ENCODE peak calls at places on chromosomes 2 and 18, in six cellular contexts. M, E, B, D, Y and S are unnamed samples.

GRCh38 chr2:44954902-44955592 is 13.5 kb downstream of the SIX3 start:
- DNase-seq in M (peak), E (no peak), B (no peak), D (peak), Y (no peak), S (no peak)

GRCh38 chr2:161570424-161571050 is 53.7 kb upstream of the SLC4A10 start:
- DNase-seq in M (no peak), E (no peak), B (no peak), D (peak), Y (no peak), S (no peak)

GRCh38 chr2:17309741-17310339 is 208.4 kb downstream of the RAD51AP2 start:
- DNase-seq in M (peak), E (no peak), B (no peak), D (peak), Y (no peak), S (peak)

GRCh38 chr2:108324531-108325256 is 36.0 kb downstream of the SULT1C2 start:
- DNase-seq in M (no peak), E (no peak), B (no peak), D (peak), Y (no peak), S (no peak)

GRCh38 chr18:58044370-58045264 is 591 bp downstream of the NEDD4L start:
- DNase-seq in M (peak), E (no peak), B (peak), D (peak), Y (peak), S (no peak)

GRCh38 chr2:16677875-16678274 is 12.2 kb upstream of the CYRIA start:
- DNase-seq in M (no peak), E (no peak), B (no peak), D (no peak), Y (no peak), S (no peak)

GRCh38 chr2:74873678-74874640 is 40.0 kb downstream of the HK2 start:
- DNase-seq in M (no peak), E (peak), B (no peak), D (no peak), Y (no peak), S (no peak)

GRCh38 chr2:84902526-84902925 is 2.9 kb upstream of the TMSB10 start:
- DNase-seq in M (no peak), E (no peak), B (no peak), D (no peak), Y (no peak), S (no peak)

GRCh38 chr2:161428240-161428587 is 12.1 kb downstream of the TBR1 start:
- DNase-seq in M (no peak), E (no peak), B (no peak), D (no peak), Y (no peak), S (no peak)

GRCh38 chr2:11828933-11829323 is 82.5 kb downstream of the LPIN1 start:
- DNase-seq in M (no peak), E (no peak), B (no peak), D (no peak), Y (no peak), S (no peak)

GRCh38 chr2:215921884-215922283 is 91.5 kb downstream of the MREG start:
- DNase-seq in M (peak), E (no peak), B (no peak), D (peak), Y (no peak), S (no peak)

GRCh38 chr18:14970027-14970426 is 222.1 kb downstream of the ANKRD30B start:
- DNase-seq in M (no peak), E (no peak), B (no peak), D (peak), Y (no peak), S (no peak)

GRCh38 chr18:60007641-60008040 is 107.8 kb downstream of the PMAIP1 start:
- DNase-seq in M (no peak), E (no peak), B (no peak), D (no peak), Y (no peak), S (no peak)

GRCh38 chr2:208069186-208069585 is 43.9 kb upstream of the PLEKHM3 start:
- DNase-seq in M (no peak), E (no peak), B (no peak), D (peak), Y (no peak), S (no peak)

GRCh38 chr2:235468978-235469694 is 24.7 kb upstream of the AGAP1 start:
- DNase-seq in M (peak), E (no peak), B (no peak), D (peak), Y (no peak), S (no peak)

GRCh38 chr2:43960921-43961320 is 34.9 kb downstream of the LRPPRC start:
- DNase-seq in M (no peak), E (no peak), B (no peak), D (no peak), Y (no peak), S (no peak)

GRCh38 chr2:9629222-9630000 is 1.4 kb downstream of the YWHAQ start:
- DNase-seq in M (peak), E (no peak), B (no peak), D (peak), Y (no peak), S (no peak)